ENCODE peak calls at places on chromosomes 13 and 19, in six cellular contexts. N is HFF-Myc, B is upper lobe of right lung, H is Peyer's patch, K is cardiac fibroblast, R is heart left ventricle. G is an unnamed sample.

GRCh38 chr19:33773704-33774624 is 22.7 kb upstream of the KCTD15 start:
- DNase-seq in N (no peak), K (no peak), H (no peak), R (no peak), B (no peak), G (no peak)

GRCh38 chr13:98320561-98321105 is 143.6 kb upstream of the RNF113B start:
- DNase-seq in H (no peak), N (no peak), K (no peak), R (no peak), B (no peak), G (no peak)

GRCh38 chr13:29436291-29436690 is 159.2 kb downstream of the SLC7A1 start:
- DNase-seq in K (peak), H (no peak), B (no peak), N (no peak), R (no peak), G (no peak)

GRCh38 chr13:103178986-103179695 is 112.9 kb upstream of the SLC10A2 start:
- DNase-seq in K (no peak), N (no peak), B (no peak), R (no peak), H (no peak), G (peak)

GRCh38 chr13:34416833-34417425 is 525.1 kb upstream of the NBEA start:
- DNase-seq in B (no peak), K (peak), R (peak), H (no peak), N (peak), G (no peak)

GRCh38 chr13:23707674-23708073 is 137.5 kb downstream of the TNFRSF19 start:
- DNase-seq in H (no peak), K (peak), B (no peak), N (no peak), R (no peak), G (peak)

GRCh38 chr19:43774103-43774939 is 6.5 kb downstream of the KCNN4 start:
- DNase-seq in H (peak), B (peak), N (no peak), R (peak), K (peak), G (no peak)

GRCh38 chr13:36275190-36276002 is 22.2 kb downstream of the CCDC169 start:
- DNase-seq in N (no peak), R (no peak), B (no peak), K (peak), H (no peak), G (peak)

GRCh38 chr13:104854007-104854406 is 1681.5 kb downstream of the EFNB2 start:
- DNase-seq in N (no peak), B (no peak), H (no peak), K (no peak), R (no peak), G (peak)

GRCh38 chr19:46429999-46430398 is 1.3 kb upstream of the PNMA8C start:
- DNase-seq in K (no peak), R (no peak), N (no peak), B (no peak), H (no peak), G (no peak)

GRCh38 chr19:46435009-46435408 is 6.3 kb upstream of the PNMA8C start:
- DNase-seq in N (no peak), K (no peak), H (no peak), B (no peak), R (no peak), G (no peak)

GRCh38 chr19:46428278-46429141 is at the start of gene PNMA8C:
- DNase-seq in B (peak), K (peak), H (no peak), N (no peak), R (peak), G (peak)

GRCh38 chr19:46427518-46427917 is 1.2 kb downstream of the PNMA8C start:
- DNase-seq in B (no peak), R (no peak), K (no peak), H (no peak), N (no peak), G (no peak)

GRCh38 chr19:46431824-46432223 is 3.1 kb upstream of the PNMA8C start:
- DNase-seq in K (no peak), B (no peak), R (no peak), H (no peak), N (no peak), G (peak)
- TF ChIP-seq CTCF in K (no peak), B (no peak), R (no peak), H (no peak), N (peak), G (peak)

GRCh38 chr19:49890349-49891311 is 6.1 kb downstream of the IL4I1 start:
- DNase-seq in R (peak), K (no peak), H (peak), B (peak), N (no peak), G (peak)

GRCh38 chr19:49889038-49889686 is 7.5 kb downstream of the IL4I1 start:
- DNase-seq in K (no peak), B (peak), H (no peak), N (no peak), R (peak), G (no peak)

GRCh38 chr19:49891393-49891792 is 5.3 kb downstream of the IL4I1 start:
- DNase-seq in R (peak), H (no peak), K (no peak), N (no peak), B (no peak), G (no peak)

GRCh38 chr19:49888478-49888901 is 8.2 kb downstream of the IL4I1 start:
- DNase-seq in B (no peak), K (no peak), R (peak), H (no peak), N (no peak), G (no peak)

DNA sequence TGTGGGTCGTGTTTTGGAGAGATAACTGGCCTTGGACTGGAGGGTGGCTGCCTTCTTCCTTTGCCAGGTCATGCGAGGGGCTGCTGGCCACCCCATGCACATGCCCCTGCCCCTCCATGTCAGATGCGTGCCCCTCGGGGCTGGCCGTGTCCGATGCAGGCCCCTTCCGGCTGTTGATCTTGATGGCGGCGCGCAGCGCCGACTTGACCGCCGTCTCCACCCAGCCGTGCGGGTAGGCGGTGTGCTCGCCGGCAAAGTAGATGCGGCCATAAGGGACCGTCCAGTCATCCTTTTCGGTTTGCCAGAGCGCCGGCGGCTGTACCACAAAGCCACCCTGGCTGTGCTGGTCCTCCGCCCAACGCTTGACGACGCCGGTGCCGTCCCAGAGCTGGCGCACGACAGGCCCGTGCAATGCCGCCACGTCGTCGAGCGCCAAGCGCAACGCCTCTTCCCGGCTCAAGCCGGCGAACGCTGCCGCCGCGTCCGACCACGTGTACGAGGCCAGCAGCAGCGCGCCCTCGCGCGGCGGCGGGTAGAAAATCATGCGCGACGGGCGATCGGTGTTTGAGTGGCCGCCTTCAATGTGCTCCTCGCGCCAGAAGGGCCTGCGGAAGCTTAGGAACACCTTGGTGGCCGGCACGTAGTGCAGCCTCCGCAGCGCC is 6.9 kb downstream of the IL4I1 start:
- DNase-seq in R (peak), H (peak), B (peak), K (peak), N (no peak), G (peak)
- H3K4me3 ChIP-seq in R (peak), H (peak), B (peak), K (no peak), N (no peak), G (no peak)

DNA sequence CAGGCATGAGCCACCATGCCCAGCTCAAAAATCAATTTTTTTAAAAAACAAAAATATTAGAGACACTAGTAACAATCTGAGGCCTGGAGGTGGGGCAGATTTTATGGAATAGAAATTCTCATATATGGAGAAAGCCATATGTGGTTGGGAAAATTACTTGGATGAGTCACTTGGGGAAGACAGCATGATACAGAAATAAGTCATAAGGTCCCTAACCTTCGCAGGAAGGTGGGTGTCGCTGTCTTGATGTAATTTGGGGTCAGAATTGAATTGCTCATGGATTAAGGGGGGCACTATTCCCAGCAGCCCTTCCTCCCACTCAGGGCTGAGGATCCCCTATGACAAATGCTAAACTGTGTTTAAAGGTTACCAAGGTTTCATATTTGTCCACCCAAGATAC is 4.9 kb downstream of the RDH8 start:
- DNase-seq in H (no peak), N (no peak), B (no peak), K (peak), R (no peak), G (no peak)
- TF ChIP-seq CTCF in H (no peak), N (no peak), B (no peak), K (no peak), R (no peak), G (no peak)

GRCh38 chr13:113546571-113547247 is 37.8 kb upstream of the TFDP1 start:
- DNase-seq in R (peak), B (peak), H (no peak), N (no peak), K (peak), G (no peak)

GRCh38 chr13:113544896-113545295 is 39.7 kb upstream of the TFDP1 start:
- DNase-seq in B (peak), N (no peak), R (peak), H (peak), K (no peak), G (no peak)

GRCh38 chr13:113545931-113546516 is 38.5 kb upstream of the TFDP1 start:
- DNase-seq in N (no peak), B (peak), H (no peak), R (peak), K (no peak), G (no peak)

GRCh38 chr13:113544071-113544891 is 40.3 kb upstream of the TFDP1 start:
- DNase-seq in B (peak), N (no peak), K (no peak), H (peak), R (peak), G (no peak)

DNA sequence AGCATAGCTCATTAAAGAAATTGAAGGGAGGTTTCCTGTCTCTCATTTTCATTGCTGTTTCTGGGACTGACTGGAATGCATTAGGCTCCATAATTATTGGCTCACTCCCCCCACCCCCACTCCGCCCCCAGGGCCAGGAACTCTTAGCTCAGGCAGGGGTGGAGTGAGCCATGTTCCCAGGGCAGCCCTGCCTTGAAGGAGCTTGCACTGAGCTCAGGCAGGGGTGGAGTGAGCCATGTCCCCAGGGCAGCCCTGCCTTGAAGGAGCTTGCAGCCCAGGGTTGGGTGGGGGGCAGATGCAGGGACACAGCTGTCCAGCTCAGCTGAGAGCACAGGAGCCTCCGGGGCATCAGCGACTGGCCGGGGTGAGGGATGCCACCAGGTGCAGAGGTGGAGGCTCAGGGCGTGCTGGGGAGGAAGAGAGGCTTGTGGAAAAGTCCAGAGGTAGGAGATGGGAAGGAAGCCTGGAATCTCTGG is 39.1 kb upstream of the TFDP1 start:
- DNase-seq in B (peak), R (peak), N (peak), K (no peak), H (peak), G (no peak)
- H3K4me3 ChIP-seq in B (no peak), R (no peak), N (no peak), K (no peak), H (no peak), G (no peak)

DNA sequence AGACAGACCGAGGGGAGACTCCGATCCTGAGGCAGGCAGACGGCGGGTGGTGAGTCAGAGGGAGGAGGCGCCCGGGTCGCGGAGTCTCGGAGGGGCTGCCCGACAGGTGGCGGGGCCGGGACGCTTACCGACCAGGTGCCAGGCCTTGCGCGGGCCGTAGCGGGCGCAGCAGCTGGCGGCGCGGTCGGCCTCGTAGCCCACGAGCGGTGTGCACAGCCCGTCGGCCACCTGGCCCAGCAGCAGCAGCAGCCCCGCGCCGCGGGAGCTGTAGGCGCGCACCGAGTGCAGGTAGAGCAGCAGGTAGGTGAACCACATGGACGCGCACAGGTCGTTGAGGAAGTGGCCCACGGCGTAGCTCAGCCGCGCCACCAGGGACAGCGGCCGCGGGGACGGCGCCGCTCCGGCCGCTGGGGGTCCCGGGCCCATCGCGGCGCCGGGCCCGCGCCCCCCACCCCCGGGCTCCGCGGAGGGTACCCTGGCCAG is 367 bp downstream of the MFSD12 start:
- DNase-seq in K (no peak), R (no peak), B (peak), N (no peak), H (peak), G (peak)
- TF ChIP-seq CTCF in K (no peak), R (peak), B (no peak), N (no peak), H (peak), G (no peak)

GRCh38 chr19:41426116-41426841 is 895 bp downstream of the B3GNT8 start:
- DNase-seq in R (peak), N (no peak), B (no peak), K (no peak), H (peak), G (no peak)
- H3K4me3 ChIP-seq in R (peak), N (no peak), B (peak), K (peak), H (peak), G (no peak)

G was measured in GM12865.